ENCODE peak calls at places on chromosomes 5 and 9, in ten cellular contexts. One of them, this sample, is unnamed.

GRCh38 chr9:78014776-78015175 is 16.8 kb downstream of the GNAQ start:
- DNase-seq in heart left ventricle: no peak
- DNase-seq in H9: no peak
- DNase-seq in left ventricle myocardium inferior: no peak
- DNase-seq in tibial nerve: no peak
- DNase-seq in CD4-positive, alpha-beta T cell: no peak
- DNase-seq in GM23338: no peak
- DNase-seq in upper lobe of right lung: no peak
- DNase-seq in IMR-90: peak
- DNase-seq in psoas muscle: no peak
- DNase-seq in this sample: no peak

GRCh38 chr5:58466939-58467338 is 7.1 kb upstream of the PLK2 start:
- DNase-seq in heart left ventricle: no peak
- DNase-seq in H9: peak
- DNase-seq in left ventricle myocardium inferior: no peak
- DNase-seq in tibial nerve: no peak
- DNase-seq in CD4-positive, alpha-beta T cell: no peak
- DNase-seq in GM23338: peak
- DNase-seq in upper lobe of right lung: no peak
- DNase-seq in IMR-90: peak
- DNase-seq in psoas muscle: no peak
- DNase-seq in this sample: no peak

GRCh38 chr9:112850840-112851239 is 39.8 kb downstream of the SLC46A2 start:
- DNase-seq in heart left ventricle: no peak
- DNase-seq in H9: no peak
- DNase-seq in left ventricle myocardium inferior: no peak
- DNase-seq in tibial nerve: no peak
- DNase-seq in CD4-positive, alpha-beta T cell: no peak
- DNase-seq in GM23338: no peak
- DNase-seq in upper lobe of right lung: no peak
- DNase-seq in IMR-90: no peak
- DNase-seq in psoas muscle: no peak
- DNase-seq in this sample: no peak

GRCh38 chr5:108818613-108819272 is 71.0 kb downstream of the FER start:
- DNase-seq in heart left ventricle: no peak
- DNase-seq in H9: no peak
- DNase-seq in left ventricle myocardium inferior: no peak
- DNase-seq in tibial nerve: no peak
- DNase-seq in CD4-positive, alpha-beta T cell: no peak
- DNase-seq in GM23338: no peak
- DNase-seq in upper lobe of right lung: no peak
- DNase-seq in IMR-90: peak
- DNase-seq in psoas muscle: no peak
- DNase-seq in this sample: peak

GRCh38 chr9:35114921-35115341 is 731 bp downstream of the ATOSB start:
- DNase-seq in heart left ventricle: peak
- DNase-seq in H9: peak
- DNase-seq in left ventricle myocardium inferior: peak
- DNase-seq in tibial nerve: peak
- DNase-seq in CD4-positive, alpha-beta T cell: no peak
- DNase-seq in GM23338: peak
- DNase-seq in upper lobe of right lung: peak
- DNase-seq in IMR-90: no peak
- DNase-seq in psoas muscle: peak
- DNase-seq in this sample: peak

GRCh38 chr9:133979124-133979920 is 12.8 kb downstream of the VAV2 start:
- DNase-seq in heart left ventricle: peak
- DNase-seq in H9: peak
- DNase-seq in left ventricle myocardium inferior: peak
- DNase-seq in tibial nerve: no peak
- DNase-seq in CD4-positive, alpha-beta T cell: no peak
- DNase-seq in GM23338: peak
- DNase-seq in upper lobe of right lung: peak
- DNase-seq in IMR-90: peak
- DNase-seq in psoas muscle: peak
- DNase-seq in this sample: no peak

GRCh38 chr9:38339496-38339895 is 53.0 kb upstream of the ALDH1B1 start:
- DNase-seq in heart left ventricle: no peak
- DNase-seq in H9: no peak
- DNase-seq in left ventricle myocardium inferior: no peak
- DNase-seq in tibial nerve: no peak
- DNase-seq in CD4-positive, alpha-beta T cell: no peak
- DNase-seq in GM23338: no peak
- DNase-seq in upper lobe of right lung: no peak
- DNase-seq in IMR-90: peak
- DNase-seq in psoas muscle: no peak
- DNase-seq in this sample: no peak

GRCh38 chr9:125785187-125785840 is 38.1 kb downstream of the PBX3 start:
- DNase-seq in heart left ventricle: no peak
- DNase-seq in H9: no peak
- DNase-seq in left ventricle myocardium inferior: no peak
- DNase-seq in tibial nerve: no peak
- DNase-seq in CD4-positive, alpha-beta T cell: no peak
- DNase-seq in GM23338: no peak
- DNase-seq in upper lobe of right lung: no peak
- DNase-seq in IMR-90: no peak
- DNase-seq in psoas muscle: no peak
- DNase-seq in this sample: no peak

GRCh38 chr5:4553968-4554367 is 586.2 kb upstream of the ADAMTS16 start:
- DNase-seq in heart left ventricle: no peak
- DNase-seq in H9: no peak
- DNase-seq in left ventricle myocardium inferior: no peak
- DNase-seq in tibial nerve: no peak
- DNase-seq in CD4-positive, alpha-beta T cell: no peak
- DNase-seq in GM23338: peak
- DNase-seq in upper lobe of right lung: no peak
- DNase-seq in IMR-90: no peak
- DNase-seq in psoas muscle: no peak
- DNase-seq in this sample: no peak

GRCh38 chr5:112930082-112930344 is 8.0 kb upstream of the REEP5 start:
- DNase-seq in heart left ventricle: no peak
- DNase-seq in H9: no peak
- DNase-seq in left ventricle myocardium inferior: no peak
- DNase-seq in tibial nerve: no peak
- DNase-seq in CD4-positive, alpha-beta T cell: peak
- DNase-seq in GM23338: no peak
- DNase-seq in upper lobe of right lung: no peak
- DNase-seq in IMR-90: no peak
- DNase-seq in psoas muscle: no peak
- DNase-seq in this sample: no peak

GRCh38 chr9:93587651-93588347 is 11.4 kb downstream of the PHF2 start:
- DNase-seq in heart left ventricle: no peak
- DNase-seq in H9: peak
- DNase-seq in left ventricle myocardium inferior: no peak
- DNase-seq in tibial nerve: no peak
- DNase-seq in CD4-positive, alpha-beta T cell: no peak
- DNase-seq in GM23338: no peak
- DNase-seq in upper lobe of right lung: no peak
- DNase-seq in IMR-90: no peak
- DNase-seq in psoas muscle: no peak
- DNase-seq in this sample: no peak
- TF ChIP-seq CTCF in heart left ventricle: peak
- TF ChIP-seq CTCF in H9: peak
- TF ChIP-seq CTCF in left ventricle myocardium inferior: peak
- TF ChIP-seq CTCF in tibial nerve: no peak
- TF ChIP-seq CTCF in CD4-positive, alpha-beta T cell: no peak
- TF ChIP-seq CTCF in GM23338: peak
- TF ChIP-seq CTCF in upper lobe of right lung: peak
- TF ChIP-seq CTCF in IMR-90: peak
- TF ChIP-seq CTCF in psoas muscle: peak
- TF ChIP-seq CTCF in this sample: no peak

GRCh38 chr5:157520911-157521703 is 54.5 kb downstream of the ADAM19 start:
- DNase-seq in heart left ventricle: peak
- DNase-seq in H9: no peak
- DNase-seq in left ventricle myocardium inferior: peak
- DNase-seq in tibial nerve: no peak
- DNase-seq in CD4-positive, alpha-beta T cell: no peak
- DNase-seq in GM23338: peak
- DNase-seq in upper lobe of right lung: no peak
- DNase-seq in IMR-90: peak
- DNase-seq in psoas muscle: no peak
- DNase-seq in this sample: peak

GRCh38 chr5:157518963-157519362 is 56.6 kb downstream of the ADAM19 start:
- DNase-seq in heart left ventricle: no peak
- DNase-seq in H9: no peak
- DNase-seq in left ventricle myocardium inferior: no peak
- DNase-seq in tibial nerve: no peak
- DNase-seq in CD4-positive, alpha-beta T cell: no peak
- DNase-seq in GM23338: no peak
- DNase-seq in upper lobe of right lung: no peak
- DNase-seq in IMR-90: no peak
- DNase-seq in psoas muscle: no peak
- DNase-seq in this sample: no peak

GRCh38 chr5:157516626-157517325 is 56.8 kb downstream of the NIPAL4 start:
- DNase-seq in heart left ventricle: peak
- DNase-seq in H9: no peak
- DNase-seq in left ventricle myocardium inferior: peak
- DNase-seq in tibial nerve: no peak
- DNase-seq in CD4-positive, alpha-beta T cell: no peak
- DNase-seq in GM23338: no peak
- DNase-seq in upper lobe of right lung: no peak
- DNase-seq in IMR-90: peak
- DNase-seq in psoas muscle: peak
- DNase-seq in this sample: peak

GRCh38 chr5:157521704-157522029 is 53.9 kb downstream of the ADAM19 start:
- DNase-seq in heart left ventricle: no peak
- DNase-seq in H9: no peak
- DNase-seq in left ventricle myocardium inferior: no peak
- DNase-seq in tibial nerve: no peak
- DNase-seq in CD4-positive, alpha-beta T cell: no peak
- DNase-seq in GM23338: no peak
- DNase-seq in upper lobe of right lung: no peak
- DNase-seq in IMR-90: no peak
- DNase-seq in psoas muscle: no peak
- DNase-seq in this sample: no peak

GRCh38 chr5:157519579-157520253 is 55.9 kb downstream of the ADAM19 start:
- DNase-seq in heart left ventricle: no peak
- DNase-seq in H9: no peak
- DNase-seq in left ventricle myocardium inferior: no peak
- DNase-seq in tibial nerve: no peak
- DNase-seq in CD4-positive, alpha-beta T cell: no peak
- DNase-seq in GM23338: no peak
- DNase-seq in upper lobe of right lung: no peak
- DNase-seq in IMR-90: no peak
- DNase-seq in psoas muscle: no peak
- DNase-seq in this sample: no peak
- H3K27ac ChIP-seq in heart left ventricle: no peak
- H3K27ac ChIP-seq in H9: no peak
- H3K27ac ChIP-seq in left ventricle myocardium inferior: no peak
- H3K27ac ChIP-seq in tibial nerve: no peak
- H3K27ac ChIP-seq in CD4-positive, alpha-beta T cell: no peak
- H3K27ac ChIP-seq in GM23338: no peak
- H3K27ac ChIP-seq in upper lobe of right lung: no peak
- H3K27ac ChIP-seq in IMR-90: no peak
- H3K27ac ChIP-seq in psoas muscle: no peak
- H3K27ac ChIP-seq in this sample: no peak

GRCh38 chr5:65624570-65625555 is at the start of the genes SHLD3 and TRAPPC13:
- DNase-seq in heart left ventricle: peak
- DNase-seq in H9: peak
- DNase-seq in left ventricle myocardium inferior: peak
- DNase-seq in tibial nerve: peak
- DNase-seq in CD4-positive, alpha-beta T cell: peak
- DNase-seq in GM23338: peak
- DNase-seq in upper lobe of right lung: peak
- DNase-seq in IMR-90: peak
- DNase-seq in psoas muscle: peak
- DNase-seq in this sample: peak
- TF ChIP-seq CTCF in heart left ventricle: no peak
- TF ChIP-seq CTCF in H9: peak
- TF ChIP-seq CTCF in left ventricle myocardium inferior: peak
- TF ChIP-seq CTCF in tibial nerve: peak
- TF ChIP-seq CTCF in CD4-positive, alpha-beta T cell: peak
- TF ChIP-seq CTCF in GM23338: no peak
- TF ChIP-seq CTCF in upper lobe of right lung: no peak
- TF ChIP-seq CTCF in IMR-90: no peak
- TF ChIP-seq CTCF in psoas muscle: peak
- TF ChIP-seq CTCF in this sample: no peak

GRCh38 chr5:150159741-150160179 is 4.1 kb upstream of the PDGFRB start:
- DNase-seq in heart left ventricle: peak
- DNase-seq in H9: no peak
- DNase-seq in left ventricle myocardium inferior: peak
- DNase-seq in tibial nerve: no peak
- DNase-seq in CD4-positive, alpha-beta T cell: no peak
- DNase-seq in GM23338: peak
- DNase-seq in upper lobe of right lung: no peak
- DNase-seq in IMR-90: peak
- DNase-seq in psoas muscle: peak
- DNase-seq in this sample: no peak
- H3K27ac ChIP-seq in heart left ventricle: peak
- H3K27ac ChIP-seq in H9: no peak
- H3K27ac ChIP-seq in left ventricle myocardium inferior: peak
- H3K27ac ChIP-seq in tibial nerve: peak
- H3K27ac ChIP-seq in CD4-positive, alpha-beta T cell: no peak
- H3K27ac ChIP-seq in GM23338: no peak
- H3K27ac ChIP-seq in upper lobe of right lung: peak
- H3K27ac ChIP-seq in IMR-90: peak
- H3K27ac ChIP-seq in psoas muscle: peak
- H3K27ac ChIP-seq in this sample: no peak

GRCh38 chr5:8997542-8998070 is 548.3 kb downstream of the SEMA5A start:
- DNase-seq in heart left ventricle: no peak
- DNase-seq in H9: no peak
- DNase-seq in left ventricle myocardium inferior: no peak
- DNase-seq in tibial nerve: no peak
- DNase-seq in CD4-positive, alpha-beta T cell: no peak
- DNase-seq in GM23338: no peak
- DNase-seq in upper lobe of right lung: no peak
- DNase-seq in IMR-90: no peak
- DNase-seq in psoas muscle: no peak
- DNase-seq in this sample: peak

DNA sequence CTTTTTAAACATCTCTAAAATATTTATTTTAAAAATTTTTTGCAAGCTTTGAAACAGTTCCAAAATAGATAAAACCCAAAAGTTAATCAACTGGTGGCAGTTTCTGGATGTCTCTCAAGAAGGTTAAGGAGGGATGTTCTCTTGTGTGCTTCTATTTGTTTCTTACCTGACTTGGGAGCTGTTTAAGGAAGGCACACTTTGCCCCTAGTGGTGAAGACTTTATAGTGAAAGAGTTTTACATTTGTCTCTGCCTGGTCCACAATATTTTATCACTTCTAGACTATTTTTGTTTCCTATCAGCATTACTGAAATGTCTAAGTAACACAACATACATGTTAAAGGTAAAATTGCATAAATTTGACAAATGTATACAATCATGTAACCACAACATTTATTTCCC is 552.8 kb downstream of the SEMA5A start:
- DNase-seq in heart left ventricle: no peak
- DNase-seq in H9: no peak
- DNase-seq in left ventricle myocardium inferior: no peak
- DNase-seq in tibial nerve: no peak
- DNase-seq in CD4-positive, alpha-beta T cell: no peak
- DNase-seq in GM23338: peak
- DNase-seq in upper lobe of right lung: no peak
- DNase-seq in IMR-90: no peak
- DNase-seq in psoas muscle: no peak
- DNase-seq in this sample: no peak
- TF ChIP-seq CTCF in heart left ventricle: peak
- TF ChIP-seq CTCF in H9: peak
- TF ChIP-seq CTCF in left ventricle myocardium inferior: no peak
- TF ChIP-seq CTCF in tibial nerve: no peak
- TF ChIP-seq CTCF in CD4-positive, alpha-beta T cell: no peak
- TF ChIP-seq CTCF in GM23338: peak
- TF ChIP-seq CTCF in upper lobe of right lung: peak
- TF ChIP-seq CTCF in IMR-90: peak
- TF ChIP-seq CTCF in psoas muscle: no peak
- TF ChIP-seq CTCF in this sample: peak

GRCh38 chr9:100486479-100487176 is 13.7 kb downstream of the TMEFF1 start:
- DNase-seq in heart left ventricle: no peak
- DNase-seq in H9: no peak
- DNase-seq in left ventricle myocardium inferior: no peak
- DNase-seq in tibial nerve: no peak
- DNase-seq in CD4-positive, alpha-beta T cell: no peak
- DNase-seq in GM23338: no peak
- DNase-seq in upper lobe of right lung: no peak
- DNase-seq in IMR-90: no peak
- DNase-seq in psoas muscle: no peak
- DNase-seq in this sample: no peak
- H3K27ac ChIP-seq in heart left ventricle: no peak
- H3K27ac ChIP-seq in H9: no peak
- H3K27ac ChIP-seq in left ventricle myocardium inferior: no peak
- H3K27ac ChIP-seq in tibial nerve: no peak
- H3K27ac ChIP-seq in CD4-positive, alpha-beta T cell: no peak
- H3K27ac ChIP-seq in GM23338: no peak
- H3K27ac ChIP-seq in upper lobe of right lung: no peak
- H3K27ac ChIP-seq in IMR-90: no peak
- H3K27ac ChIP-seq in psoas muscle: no peak
- H3K27ac ChIP-seq in this sample: no peak